ENCODE peak calls at places on chromosomes 6 and 20, in five cellular contexts. Y is body of pancreas, I is H4, U is RCC 7860, E is EL. M is an unnamed sample.

GRCh38 chr6:166456360-166457156 is 73.8 kb upstream of the MPC1 start:
- DNase-seq in Y (no peak), I (no peak), U (no peak), E (no peak), M (peak; percentile 7)

GRCh38 chr6:31547727-31548422 is 467 bp downstream of the NFKBIL1 start:
- DNase-seq in Y (no peak), I (no peak), U (no peak), E (no peak), M (no peak)

GRCh38 chr20:38825901-38826625 is 20.6 kb downstream of the PPP1R16B start:
- DNase-seq in Y (no peak), I (peak; percentile 84), U (no peak), E (peak; percentile 22), M (peak; percentile 33)

GRCh38 chr6:168159503-168159902 is 80.5 kb upstream of the FRMD1 start:
- DNase-seq in Y (no peak), I (no peak), U (no peak), E (no peak), M (no peak)

GRCh38 chr6:119915971-119916370 is 566.4 kb upstream of the MAN1A1 start:
- DNase-seq in Y (no peak), I (no peak), U (no peak), E (no peak), M (no peak)

GRCh38 chr6:126764104-126764503 is 354.4 kb upstream of the RSPO3 start:
- DNase-seq in Y (no peak), I (no peak), U (no peak), E (no peak), M (no peak)

GRCh38 chr20:24908642-24909041 is 40.4 kb upstream of the CST7 start:
- DNase-seq in Y (no peak), I (no peak), U (no peak), E (no peak), M (no peak)

GRCh38 chr6:17035257-17035757 is 66.5 kb upstream of the STMND1 start:
- DNase-seq in Y (no peak), I (no peak), U (no peak), E (no peak), M (peak; percentile 38)

GRCh38 chr6:91273729-91274128 is 686.9 kb upstream of the MAP3K7 start:
- DNase-seq in Y (no peak), I (no peak), U (no peak), E (no peak), M (no peak)

GRCh38 chr6:43489277-43490072 is 12.1 kb downstream of the TJAP1 start:
- DNase-seq in Y (no peak), I (no peak), U (no peak), E (no peak), M (no peak)

GRCh38 chr20:5024103-5024502 is 22.8 kb upstream of the SLC23A2 start:
- DNase-seq in Y (no peak), I (no peak), U (no peak), E (no peak), M (no peak)

GRCh38 chr20:59148713-59149493 is 14.7 kb upstream of the ZNF831 start:
- DNase-seq in Y (no peak), I (no peak), U (no peak), E (no peak), M (no peak)

GRCh38 chr20:57902478-57902877 is 192.7 kb upstream of the PMEPA1 start:
- DNase-seq in Y (no peak), I (peak; percentile 84), U (peak; percentile 90), E (peak; percentile 61), M (no peak)

GRCh38 chr20:48750941-48751620 is 76.7 kb downstream of the PREX1 start:
- DNase-seq in Y (no peak), I (no peak), U (no peak), E (no peak), M (no peak)

GRCh38 chr6:37521674-37522073 is 22.0 kb upstream of the CCDC167 start:
- DNase-seq in Y (no peak), I (no peak), U (no peak), E (no peak), M (no peak)

GRCh38 chr6:149563203-149563927 is 2.8 kb upstream of the GINM1 start:
- DNase-seq in Y (no peak), I (peak; percentile 10), U (peak; percentile 24), E (peak; percentile 86), M (no peak)

GRCh38 chr6:127129281-127129680 is 10.8 kb downstream of the RSPO3 start:
- DNase-seq in Y (no peak), I (no peak), U (no peak), E (no peak), M (no peak)

GRCh38 chr20:35953411-35954199 is 697 bp downstream of the SCAND1 start:
- DNase-seq in Y (peak; percentile 57), I (no peak), U (no peak), E (peak; percentile 49), M (no peak)

GRCh38 chr6:13272131-13273046 is 55.9 kb downstream of the TBC1D7 start:
- DNase-seq in Y (no peak), I (peak; percentile 23), U (peak; percentile 89), E (no peak), M (peak; percentile 73)

GRCh38 chr6:135270676-135271536 is 89.8 kb downstream of the MYB start:
- DNase-seq in Y (peak; percentile 44), I (no peak), U (no peak), E (no peak), M (peak; percentile 20)

GRCh38 chr6:81766482-81767069 is 14.1 kb upstream of the TENT5A start:
- DNase-seq in Y (no peak), I (peak; percentile 62), U (peak; percentile 67), E (peak; percentile 95), M (peak; percentile 80)

GRCh38 chr6:169618526-169619490 is 83.0 kb downstream of the WDR27 start:
- DNase-seq in Y (no peak), I (peak; percentile 77), U (peak; percentile 20), E (peak; percentile 85), M (no peak)